ENCODE peak calls at places on chromosomes 3 and 15, in nine cellular contexts. Z, O, A, I, G, Y, J, U and C are unnamed samples.

GRCh38 chr3:45306406-45307008 is 80.4 kb upstream of the TMEM158 start:
- DNase-seq in O (no peak), J (no peak), A (no peak), Z (no peak), U (no peak), I (no peak), Y (no peak), G (no peak), C (no peak)

GRCh38 chr3:138465451-138465850 is 31.0 kb downstream of the ESYT3 start:
- DNase-seq in J (no peak), Z (no peak), G (no peak), I (no peak), U (no peak), O (no peak), A (no peak), Y (no peak), C (no peak)

GRCh38 chr3:156837130-156837529 is 11.0 kb downstream of the LEKR1 start:
- DNase-seq in J (no peak), Y (no peak), U (no peak), Z (no peak), A (no peak), I (no peak), G (no peak), O (peak; percentile 69), C (no peak)

GRCh38 chr15:56244811-56245576 is 1.3 kb upstream of the RFX7 start:
- DNase-seq in I (peak; percentile 21), A (no peak), U (no peak), J (peak; percentile 85), G (no peak), Y (peak; percentile 44), Z (peak; percentile 81), O (peak; percentile 22), C (peak; percentile 30)

GRCh38 chr3:52171577-52172261 is 17.5 kb upstream of the POC1A start:
- DNase-seq in I (no peak), A (no peak), Y (peak; percentile 76), G (no peak), O (peak; percentile 76), Z (no peak), J (no peak), U (no peak), C (no peak)

GRCh38 chr15:71096676-71097075 is 18.6 kb upstream of the THSD4 start:
- DNase-seq in J (no peak), U (no peak), O (no peak), A (no peak), I (no peak), Z (no peak), G (no peak), Y (peak; percentile 54), C (no peak)

GRCh38 chr3:31957106-31957505 is 24.0 kb downstream of the OSBPL10 start:
- DNase-seq in Z (no peak), O (no peak), A (no peak), J (no peak), Y (no peak), U (no peak), I (no peak), G (no peak), C (no peak)

GRCh38 chr15:58666957-58667356 is 82.5 kb downstream of the ADAM10 start:
- DNase-seq in Z (no peak), Y (peak; percentile 50), I (no peak), J (no peak), U (peak; percentile 97), G (no peak), A (no peak), O (peak; percentile 21), C (no peak)

GRCh38 chr3:123126051-123126450 is 59.2 kb downstream of the PDIA5 start:
- DNase-seq in Z (no peak), O (no peak), A (no peak), I (no peak), J (no peak), Y (no peak), U (no peak), G (no peak), C (no peak)

GRCh38 chr3:149726716-149727407 is 25.4 kb downstream of the COMMD2 start:
- DNase-seq in Z (no peak), I (no peak), Y (peak; percentile 18), A (no peak), U (no peak), O (peak; percentile 54), G (no peak), J (no peak), C (no peak)

GRCh38 chr3:154132777-154133375 is 11.7 kb downstream of the ARHGEF26 start:
- DNase-seq in O (no peak), Z (peak; percentile 4), G (no peak), U (no peak), I (no peak), Y (peak; percentile 35), A (no peak), J (no peak), C (no peak)

GRCh38 chr3:173632945-173633344 is 235.4 kb downstream of the NLGN1 start:
- DNase-seq in O (no peak), J (no peak), Z (no peak), I (no peak), U (no peak), Y (no peak), G (no peak), A (no peak), C (no peak)

GRCh38 chr3:56921573-56922571 is 120.1 kb upstream of the ARHGEF3 start:
- DNase-seq in I (no peak), G (no peak), O (no peak), A (no peak), Y (peak; percentile 77), Z (peak; percentile 61), J (no peak), U (no peak), C (no peak)

GRCh38 chr15:71485094-71485693 is 325.2 kb upstream of the NR2E3 start:
- DNase-seq in G (no peak), I (no peak), J (no peak), O (no peak), Y (peak; percentile 5), Z (peak; percentile 8), U (peak; percentile 40), A (no peak), C (peak; percentile 40)

GRCh38 chr3:113291572-113291971 is 80.2 kb downstream of the BOC start:
- DNase-seq in G (no peak), Y (no peak), O (no peak), U (no peak), Z (no peak), A (no peak), I (no peak), J (no peak), C (no peak)

GRCh38 chr3:150409527-150410310 is 1.6 kb downstream of the TSC22D2 start:
- DNase-seq in I (peak; percentile 33), U (peak; percentile 53), O (peak; percentile 12), G (no peak), J (peak; percentile 68), A (peak; percentile 40), Y (peak; percentile 78), Z (peak; percentile 85), C (peak; percentile 56)

GRCh38 chr3:182284793-182285192 is 508.5 kb upstream of the ATP11B start:
- DNase-seq in J (no peak), Y (no peak), G (no peak), A (no peak), I (no peak), U (no peak), Z (no peak), O (no peak), C (no peak)

GRCh38 chr3:147773236-147773635 is 364.1 kb downstream of the ZIC1 start:
- DNase-seq in O (no peak), G (no peak), Z (no peak), U (no peak), A (no peak), J (no peak), I (no peak), Y (no peak), C (no peak)

GRCh38 chr3:171966533-171967136 is 72.7 kb upstream of the FNDC3B start:
- DNase-seq in O (no peak), Y (no peak), I (no peak), J (no peak), U (no peak), G (peak; percentile 27), A (no peak), Z (peak; percentile 56), C (no peak)

GRCh38 chr15:75928680-75929608 is 25.3 kb downstream of the FBXO22 start:
- DNase-seq in Z (peak; percentile 65), G (no peak), A (no peak), Y (peak; percentile 28), O (no peak), U (peak; percentile 71), I (no peak), J (peak; percentile 20), C (peak; percentile 36)

GRCh38 chr3:190032924-190033323 is 87.8 kb downstream of the P3H2 start:
- DNase-seq in Z (no peak), J (no peak), G (no peak), I (no peak), U (peak; percentile 10), A (no peak), O (no peak), Y (no peak), C (no peak)

GRCh38 chr3:14121859-14122258 is 2.8 kb downstream of the CHCHD4 start:
- DNase-seq in Z (no peak), G (no peak), A (no peak), J (no peak), I (no peak), U (no peak), Y (no peak), O (no peak), C (peak; percentile 8)

GRCh38 chr3:69932087-69932486 is 67.4 kb upstream of the SAMMSON start:
- DNase-seq in J (no peak), A (no peak), G (no peak), I (no peak), Y (no peak), Z (no peak), O (no peak), U (no peak), C (no peak)

GRCh38 chr15:74233373-74233772 is 2.8 kb upstream of the CCDC33 start:
- DNase-seq in G (no peak), Z (no peak), Y (no peak), A (no peak), J (no peak), U (no peak), I (no peak), O (no peak), C (no peak)

GRCh38 chr3:193775421-193776077 is 182.5 kb downstream of the OPA1 start:
- DNase-seq in I (no peak), Y (no peak), U (no peak), A (no peak), G (no peak), Z (no peak), O (no peak), J (no peak), C (no peak)

GRCh38 chr15:74306801-74307217 is 60.6 kb downstream of the CYP11A1 start:
- DNase-seq in U (no peak), G (no peak), O (no peak), Z (no peak), J (no peak), Y (no peak), A (no peak), I (no peak), C (no peak)

GRCh38 chr3:69012111-69012835 is 1.2 kb downstream of the EOGT start:
- DNase-seq in O (peak; percentile 60), G (no peak), Y (peak; percentile 9), Z (no peak), J (no peak), A (no peak), I (no peak), U (peak; percentile 6), C (peak; percentile 3)

GRCh38 chr15:41013698-41014414 is 60.6 kb downstream of the CHAC1 start:
- DNase-seq in Z (no peak), J (no peak), O (no peak), Y (peak; percentile 79), A (no peak), U (no peak), I (no peak), G (no peak), C (no peak)

GRCh38 chr15:93716615-93717221 is 514.6 kb upstream of the MCTP2 start:
- DNase-seq in A (no peak), G (no peak), Z (no peak), J (no peak), Y (no peak), I (no peak), O (no peak), U (no peak), C (no peak)

GRCh38 chr15:71826196-71826595 is 15.8 kb downstream of the NR2E3 start:
- DNase-seq in O (no peak), Y (no peak), J (no peak), G (no peak), U (no peak), A (no peak), Z (no peak), I (no peak), C (no peak)

GRCh38 chr3:60756636-60757035 is 494.6 kb downstream of the FHIT start:
- DNase-seq in G (no peak), O (peak; percentile 19), U (no peak), Y (no peak), I (no peak), A (no peak), J (no peak), Z (no peak), C (no peak)